ENCODE peak calls at places on chromosomes 2 and 18, in four cellular contexts. One of them, this sample, is unnamed.

GRCh38 chr2:226868331-226868730 is 32.5 kb downstream of the RHBDD1 start:
- DNase-seq in H9: no peak
- DNase-seq in H1: no peak
- DNase-seq in IMR-90: peak
- DNase-seq in this sample: no peak

GRCh38 chr2:76953733-76954347 is 568.3 kb downstream of the LRRTM4 start:
- DNase-seq in H9: peak
- DNase-seq in H1: peak
- DNase-seq in IMR-90: peak
- DNase-seq in this sample: peak

GRCh38 chr18:49869354-49869753 is 56.0 kb upstream of the ACAA2 start:
- DNase-seq in H1: no peak
- DNase-seq in IMR-90: no peak
- DNase-seq in H9: no peak
- DNase-seq in this sample: no peak

GRCh38 chr2:216742411-216742810 is 47.1 kb upstream of the IGFBP5 start:
- DNase-seq in H1: no peak
- DNase-seq in H9: no peak
- DNase-seq in IMR-90: no peak
- DNase-seq in this sample: no peak

GRCh38 chr2:2793925-2794324 is 462.9 kb upstream of the MYT1L start:
- DNase-seq in H1: no peak
- DNase-seq in IMR-90: no peak
- DNase-seq in H9: no peak
- DNase-seq in this sample: no peak

GRCh38 chr2:143901185-143901842 is 618.6 kb downstream of the ZEB2 start:
- DNase-seq in IMR-90: peak
- DNase-seq in H1: no peak
- DNase-seq in H9: no peak
- DNase-seq in this sample: no peak

GRCh38 chr2:113357071-113357470 is 78.3 kb upstream of the PAX8 start:
- DNase-seq in IMR-90: no peak
- DNase-seq in H9: no peak
- DNase-seq in H1: no peak
- DNase-seq in this sample: peak

GRCh38 chr2:12400543-12400942 is 316.2 kb upstream of the TRIB2 start:
- DNase-seq in H1: no peak
- DNase-seq in IMR-90: no peak
- DNase-seq in H9: no peak
- DNase-seq in this sample: no peak

GRCh38 chr18:48023334-48024008 is 93.0 kb upstream of the SMAD2 start:
- DNase-seq in IMR-90: peak
- DNase-seq in H9: peak
- DNase-seq in H1: peak
- DNase-seq in this sample: peak

GRCh38 chr18:74360852-74361640 is 45.4 kb downstream of the C18orf63 start:
- DNase-seq in H9: no peak
- DNase-seq in IMR-90: no peak
- DNase-seq in H1: no peak
- DNase-seq in this sample: no peak

GRCh38 chr2:20515293-20516220 is 68.7 kb downstream of the RHOB start:
- DNase-seq in H9: no peak
- DNase-seq in IMR-90: no peak
- DNase-seq in H1: no peak
- DNase-seq in this sample: no peak

GRCh38 chr18:64110692-64111480 is 38.0 kb downstream of the LINC00305 start:
- DNase-seq in H9: no peak
- DNase-seq in H1: no peak
- DNase-seq in IMR-90: no peak
- DNase-seq in this sample: peak

GRCh38 chr2:68500649-68501048 is 33.3 kb downstream of the APLF start:
- DNase-seq in H9: no peak
- DNase-seq in H1: no peak
- DNase-seq in IMR-90: no peak
- DNase-seq in this sample: no peak

GRCh38 chr2:55461679-55462078 is 42.0 kb upstream of the CCDC88A start:
- DNase-seq in H9: no peak
- DNase-seq in H1: no peak
- DNase-seq in IMR-90: no peak
- DNase-seq in this sample: no peak

GRCh38 chr18:72187956-72188355 is 356.2 kb downstream of the CBLN2 start:
- DNase-seq in IMR-90: no peak
- DNase-seq in H1: no peak
- DNase-seq in H9: no peak
- DNase-seq in this sample: no peak
- H4K5ac ChIP-seq in IMR-90: no peak
- H4K5ac ChIP-seq in H1: no peak
- H4K5ac ChIP-seq in H9: no peak
- H4K5ac ChIP-seq in this sample: no peak

GRCh38 chr18:31450409-31450808 is 2.9 kb downstream of the DSG3 start:
- DNase-seq in H1: no peak
- DNase-seq in IMR-90: no peak
- DNase-seq in H9: no peak
- DNase-seq in this sample: no peak
- H4K8ac ChIP-seq in H1: no peak
- H4K8ac ChIP-seq in IMR-90: no peak
- H4K8ac ChIP-seq in H9: no peak
- H4K8ac ChIP-seq in this sample: no peak

DNA sequence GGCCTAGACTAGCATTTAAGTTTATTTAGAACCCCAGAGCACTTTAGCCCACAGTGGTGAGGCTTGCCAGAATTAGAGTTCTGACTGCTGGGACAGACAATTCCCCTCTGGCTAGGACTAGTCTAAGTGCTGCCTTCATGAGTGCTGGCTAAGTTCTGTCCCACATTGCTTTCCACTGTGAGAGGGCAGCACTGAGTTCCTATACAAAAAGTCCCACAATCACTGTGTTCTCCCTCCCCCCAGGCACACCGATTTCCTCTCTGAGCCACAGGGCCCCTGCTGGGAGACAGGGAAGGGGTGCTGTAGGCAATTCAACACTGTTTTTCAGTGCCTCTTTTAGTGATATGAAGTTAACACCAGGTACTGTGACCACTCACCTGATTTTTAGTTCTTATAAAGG is 310.9 kb downstream of the DLGAP1 start:
- DNase-seq in H1: no peak
- DNase-seq in H9: peak
- DNase-seq in IMR-90: no peak
- DNase-seq in this sample: peak
- H4K5ac ChIP-seq in H1: no peak
- H4K5ac ChIP-seq in H9: no peak
- H4K5ac ChIP-seq in IMR-90: no peak
- H4K5ac ChIP-seq in this sample: no peak

GRCh38 chr2:219596954-219597551 is 604 bp upstream of the STK11IP start:
- DNase-seq in IMR-90: peak
- DNase-seq in H1: no peak
- DNase-seq in H9: no peak
- DNase-seq in this sample: peak
- H4K8ac ChIP-seq in IMR-90: peak
- H4K8ac ChIP-seq in H1: peak
- H4K8ac ChIP-seq in H9: no peak
- H4K8ac ChIP-seq in this sample: peak